ENCODE peak calls at places on chromosomes 6 and 20, in eight cellular contexts. Y is HS-27A; N is PC-3; B is hepatocyte; D is stimulated activated naive CD8-positive, alpha-beta T cell treated with anti-CD3 and anti-CD28 coated beads, Interleukin-15, amount 100 ng/mL, for 72 hours; V is memory B cell; U is HTR-8/SVneo; Z is stimulated activated CD4-positive, alpha-beta T cell treated with anti-CD3 and anti-CD28 coated beads, Interleukin-15, amount 100 ng/mL, for 24 hours. T is an unnamed sample.

GRCh38 chr6:128305228-128305627 is 215.2 kb downstream of the PTPRK start:
- DNase-seq in Y (no peak), N (peak), B (no peak), D (no peak), V (no peak), U (no peak), Z (no peak), T (no peak)

GRCh38 chr20:51616060-51616459 is 73.5 kb upstream of the NFATC2 start:
- DNase-seq in Y (no peak), N (peak), B (no peak), D (no peak), V (no peak), U (no peak), Z (no peak), T (no peak)

GRCh38 chr6:135577059-135577538 is 79.6 kb upstream of the AHI1 start:
- DNase-seq in Y (no peak), N (no peak), B (no peak), D (peak), V (peak), U (no peak), Z (no peak), T (no peak)

GRCh38 chr6:88921734-88922133 is 41.7 kb downstream of the RNGTT start:
- DNase-seq in Y (no peak), N (no peak), B (no peak), D (no peak), V (no peak), U (no peak), Z (no peak), T (no peak)

GRCh38 chr20:15387228-15387627 is 1049.8 kb upstream of the FLRT3 start:
- DNase-seq in Y (no peak), N (no peak), B (no peak), D (no peak), V (no peak), U (no peak), Z (no peak), T (no peak)

GRCh38 chr6:105620878-105621277 is 218.0 kb upstream of the PREP start:
- DNase-seq in Y (no peak), N (no peak), B (no peak), D (no peak), V (no peak), U (no peak), Z (no peak), T (no peak)

GRCh38 chr6:52904562-52905279 is 4.8 kb downstream of the GSTA3 start:
- DNase-seq in Y (no peak), N (peak), B (no peak), D (no peak), V (no peak), U (no peak), Z (no peak), T (no peak)

GRCh38 chr6:43973351-43973750 is 153.9 kb downstream of the MRPL14 start:
- DNase-seq in Y (no peak), N (peak), B (no peak), D (no peak), V (no peak), U (no peak), Z (no peak), T (no peak)

GRCh38 chr6:158323561-158323958 is 11.3 kb downstream of the TULP4 start:
- DNase-seq in Y (no peak), N (no peak), B (no peak), D (no peak), V (no peak), U (no peak), Z (no peak), T (no peak)

GRCh38 chr20:5714261-5715041 is 35.8 kb upstream of the SHLD1 start:
- DNase-seq in Y (no peak), N (peak), B (peak), D (peak), V (peak), U (no peak), Z (peak), T (no peak)

GRCh38 chr6:87257975-87258374 is 64.4 kb upstream of the SMIM8 start:
- DNase-seq in Y (no peak), N (no peak), B (no peak), D (no peak), V (no peak), U (no peak), Z (no peak), T (no peak)

GRCh38 chr20:37920270-37920669 is 17.3 kb downstream of the VSTM2L start:
- DNase-seq in Y (no peak), N (no peak), B (no peak), D (no peak), V (no peak), U (no peak), Z (no peak), T (no peak)

GRCh38 chr6:37284781-37285180 is 26.8 kb upstream of the TMEM217 start:
- DNase-seq in Y (no peak), N (no peak), B (no peak), D (no peak), V (no peak), U (no peak), Z (no peak), T (no peak)

GRCh38 chr6:41785689-41786450 is 1.6 kb upstream of the TOMM6 start:
- DNase-seq in Y (no peak), N (no peak), B (peak), D (no peak), V (no peak), U (no peak), Z (peak), T (no peak)

GRCh38 chr6:38354905-38355304 is 284.8 kb downstream of the BTBD9 start:
- DNase-seq in Y (no peak), N (no peak), B (no peak), D (no peak), V (no peak), U (no peak), Z (no peak), T (no peak)

GRCh38 chr6:21678990-21679389 is 85.4 kb downstream of the SOX4 start:
- DNase-seq in Y (peak), N (peak), B (peak), D (no peak), V (no peak), U (peak), Z (no peak), T (no peak)

GRCh38 chr6:37210313-37210898 is 40.5 kb downstream of the PIM1 start:
- DNase-seq in Y (peak), N (peak), B (peak), D (peak), V (peak), U (peak), Z (peak), T (peak)

GRCh38 chr6:43627008-43627825 is 1.8 kb downstream of the GTPBP2 start:
- DNase-seq in Y (peak), N (peak), B (peak), D (peak), V (no peak), U (peak), Z (no peak), T (no peak)

GRCh38 chr6:23441813-23442212 is 684.2 kb upstream of the NRSN1 start:
- DNase-seq in Y (no peak), N (no peak), B (no peak), D (no peak), V (no peak), U (no peak), Z (no peak), T (no peak)

GRCh38 chr6:166056637-166057036 is 111.0 kb downstream of the TBXT start:
- DNase-seq in Y (no peak), N (no peak), B (no peak), D (no peak), V (no peak), U (no peak), Z (no peak), T (no peak)

GRCh38 chr6:27604986-27605385 is 132.1 kb upstream of the ZNF184 start:
- DNase-seq in Y (no peak), N (no peak), B (peak), D (no peak), V (no peak), U (no peak), Z (no peak), T (no peak)